ENCODE peak calls at places on chromosomes 5 and 9, in nine cellular contexts. W, H, E, D, F, O, Z, L and I are unnamed samples.

GRCh38 chr9:26809795-26810194 is 82.8 kb downstream of the CAAP1 start:
- DNase-seq in W (no peak), H (no peak), E (no peak), D (peak), F (no peak), O (peak), Z (peak), L (no peak), I (no peak)

GRCh38 chr9:136571525-136571924 is 25.7 kb upstream of the NOTCH1 start:
- DNase-seq in W (no peak), H (no peak), E (no peak), D (no peak), F (no peak), O (no peak), Z (no peak), L (no peak), I (no peak)

GRCh38 chr9:110746211-110746930 is 77.8 kb downstream of the MUSK start:
- DNase-seq in W (no peak), H (no peak), E (no peak), D (peak), F (no peak), O (no peak), Z (peak), L (no peak), I (no peak)

GRCh38 chr5:173327948-173328895 is at the start of gene STC2:
- DNase-seq in W (peak), H (peak), E (no peak), D (peak), F (peak), O (peak), Z (peak), L (peak), I (no peak)

GRCh38 chr5:133844836-133845235 is 123.6 kb downstream of the C5orf15 start:
- DNase-seq in W (no peak), H (no peak), E (no peak), D (no peak), F (no peak), O (no peak), Z (no peak), L (no peak), I (no peak)

GRCh38 chr5:154611341-154611767 is 133.3 kb upstream of the HAND1 start:
- DNase-seq in W (no peak), H (no peak), E (no peak), D (peak), F (no peak), O (no peak), Z (peak), L (peak), I (no peak)

GRCh38 chr5:178113141-178113787 is at the start of gene N4BP3:
- DNase-seq in W (no peak), H (no peak), E (no peak), D (peak), F (peak), O (peak), Z (peak), L (peak), I (no peak)

GRCh38 chr5:109516385-109516784 is 106.6 kb upstream of the PJA2 start:
- DNase-seq in W (no peak), H (no peak), E (no peak), D (peak), F (no peak), O (no peak), Z (no peak), L (no peak), I (no peak)

GRCh38 chr9:22483528-22484060 is 37.0 kb downstream of the DMRTA1 start:
- DNase-seq in W (no peak), H (no peak), E (no peak), D (no peak), F (no peak), O (no peak), Z (no peak), L (no peak), I (no peak)

GRCh38 chr9:125142560-125143376 is 560 bp downstream of the SCAI start:
- DNase-seq in W (peak), H (no peak), E (no peak), D (no peak), F (peak), O (no peak), Z (no peak), L (peak), I (no peak)

GRCh38 chr9:63859475-63860215 is 1425.4 kb downstream of the FOXD4L5 start:
- DNase-seq in W (no peak), H (peak), E (no peak), D (peak), F (peak), O (peak), Z (peak), L (peak), I (no peak)

GRCh38 chr5:174623438-174624019 is 100.9 kb upstream of the MSX2 start:
- DNase-seq in W (no peak), H (no peak), E (no peak), D (no peak), F (no peak), O (no peak), Z (no peak), L (no peak), I (no peak)

GRCh38 chr9:137918331-137919094 is 40.9 kb downstream of the CACNA1B start:
- DNase-seq in W (no peak), H (no peak), E (no peak), D (no peak), F (no peak), O (no peak), Z (no peak), L (no peak), I (no peak)

GRCh38 chr5:170439246-170439943 is 50.2 kb upstream of the KCNMB1 start:
- DNase-seq in W (no peak), H (no peak), E (no peak), D (no peak), F (no peak), O (no peak), Z (no peak), L (no peak), I (no peak)

GRCh38 chr5:76521240-76521758 is 101.9 kb downstream of the F2RL2 start:
- DNase-seq in W (no peak), H (no peak), E (no peak), D (peak), F (no peak), O (no peak), Z (peak), L (no peak), I (no peak)

GRCh38 chr9:99606955-99607354 is 214.7 kb upstream of the NR4A3 start:
- DNase-seq in W (no peak), H (no peak), E (no peak), D (no peak), F (peak), O (no peak), Z (no peak), L (no peak), I (no peak)

GRCh38 chr5:83354958-83355357 is 116.6 kb upstream of the VCAN start:
- DNase-seq in W (no peak), H (no peak), E (no peak), D (no peak), F (no peak), O (no peak), Z (no peak), L (no peak), I (no peak)

GRCh38 chr5:59088546-59088945 is 505.7 kb downstream of the RAB3C start:
- DNase-seq in W (no peak), H (no peak), E (no peak), D (no peak), F (no peak), O (no peak), Z (no peak), L (no peak), I (no peak)

GRCh38 chr5:32355694-32356093 is 43.0 kb upstream of the MTMR12 start:
- DNase-seq in W (no peak), H (no peak), E (no peak), D (peak), F (no peak), O (no peak), Z (peak), L (no peak), I (no peak)

GRCh38 chr9:122904466-122904822 is 715 bp downstream of the RC3H2 start:
- DNase-seq in W (no peak), H (peak), E (peak), D (peak), F (peak), O (no peak), Z (peak), L (no peak), I (no peak)

GRCh38 chr5:156411131-156411727 is 84.3 kb downstream of the SGCD start:
- DNase-seq in W (no peak), H (no peak), E (no peak), D (peak), F (no peak), O (no peak), Z (peak), L (no peak), I (no peak)

GRCh38 chr5:39662945-39663344 is 238.2 kb upstream of the DAB2 start:
- DNase-seq in W (no peak), H (no peak), E (no peak), D (no peak), F (no peak), O (no peak), Z (no peak), L (no peak), I (no peak)

GRCh38 chr5:81161012-81161601 is 72.0 kb upstream of the CKMT2 start:
- DNase-seq in W (no peak), H (no peak), E (no peak), D (no peak), F (no peak), O (no peak), Z (no peak), L (no peak), I (no peak)